ENCODE peak calls at places on chromosomes 2 and 18, in four cellular contexts. D is WTC11, Z is HepG2, R is K562. I is an unnamed sample.

GRCh38 chr2:43882312-43882711 is 43.5 kb downstream of the ABCG8 start:
- DNase-seq in D (no peak), R (no peak), Z (no peak), I (no peak)

GRCh38 chr18:37483984-37484892 is 81.4 kb downstream of the CELF4 start:
- DNase-seq in D (no peak), R (no peak), Z (no peak), I (no peak)

GRCh38 chr2:191935247-191935646 is 88.4 kb upstream of the CAVIN2 start:
- DNase-seq in D (no peak), Z (no peak), R (no peak), I (no peak)

GRCh38 chr18:48749768-48750167 is 201.0 kb downstream of the SMAD7 start:
- DNase-seq in Z (no peak), D (no peak), R (no peak), I (no peak)

GRCh38 chr2:16686641-16687040 is 21.0 kb upstream of the CYRIA start:
- DNase-seq in Z (no peak), R (no peak), D (no peak), I (no peak)

GRCh38 chr18:3985030-3985429 is 470.1 kb downstream of the DLGAP1 start:
- DNase-seq in R (no peak), D (no peak), Z (no peak), I (no peak)

GRCh38 chr18:24910217-24910616 is 441.7 kb downstream of the ZNF521 start:
- DNase-seq in R (no peak), D (no peak), Z (no peak), I (no peak)

GRCh38 chr2:169050476-169051240 is 18.7 kb upstream of the DHRS9 start:
- DNase-seq in R (peak), D (no peak), Z (no peak), I (peak)

GRCh38 chr2:16656087-16656486 is 9.5 kb downstream of the CYRIA start:
- DNase-seq in R (no peak), D (no peak), Z (no peak), I (no peak)

GRCh38 chr2:236932711-236933300 is 152.9 kb upstream of the COPS8 start:
- DNase-seq in Z (no peak), D (no peak), R (no peak), I (no peak)

GRCh38 chr2:184053326-184053725 is 545.0 kb upstream of the ZNF804A start:
- DNase-seq in D (no peak), R (no peak), Z (no peak), I (no peak)

GRCh38 chr2:22209545-22209944 is 1085.8 kb downstream of the TDRD15 start:
- DNase-seq in D (no peak), Z (no peak), R (no peak), I (no peak)

GRCh38 chr18:9066358-9066757 is 36.1 kb upstream of the NDUFV2 start:
- DNase-seq in D (no peak), Z (no peak), R (no peak), I (no peak)

GRCh38 chr2:131027566-131028528 is 65.4 kb downstream of the FAM168B start:
- DNase-seq in Z (no peak), R (no peak), D (no peak), I (no peak)
- TF ChIP-seq NR3C1 in Z (no peak), R (no peak), D (no peak), I (no peak)

GRCh38 chr2:200873561-200873960 is 9.1 kb upstream of the CLK1 start:
- DNase-seq in R (no peak), D (no peak), Z (no peak), I (no peak)

GRCh38 chr2:200869014-200869413 is 4.6 kb upstream of the CLK1 start:
- DNase-seq in D (no peak), R (no peak), Z (no peak), I (no peak)

GRCh38 chr2:200865736-200865995 is 1.2 kb upstream of the CLK1 start:
- DNase-seq in Z (peak), R (no peak), D (no peak), I (no peak)

DNA sequence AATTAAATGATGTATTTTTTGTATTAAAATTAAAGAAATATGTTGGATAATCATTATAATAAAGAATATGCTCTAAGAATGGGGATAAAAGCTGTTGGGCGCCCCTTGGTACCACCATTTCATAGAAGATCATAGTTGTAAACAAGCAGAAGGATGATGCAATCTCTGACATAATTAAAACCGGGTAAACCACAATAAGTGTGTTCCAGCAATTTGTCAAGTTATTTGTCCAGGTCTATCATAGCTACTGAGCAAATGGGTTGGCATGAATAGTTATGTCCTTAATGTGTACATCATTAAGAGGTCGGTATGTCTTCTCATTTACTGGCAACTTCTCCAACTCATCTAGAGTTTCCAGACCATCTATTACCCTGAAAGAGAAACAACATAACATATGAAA is 6.7 kb upstream of the CLK1 start:
- DNase-seq in R (no peak), Z (no peak), D (no peak), I (no peak)
- TF ChIP-seq NR3C1 in R (no peak), Z (no peak), D (no peak), I (no peak)

GRCh38 chr18:33372442-33372841 is 68.1 kb downstream of the CCDC178 start:
- DNase-seq in D (no peak), R (no peak), Z (no peak), I (no peak)

GRCh38 chr18:33375829-33376228 is 64.7 kb downstream of the CCDC178 start:
- DNase-seq in Z (no peak), D (no peak), R (no peak), I (no peak)

GRCh38 chr18:33369711-33370449 is 70.6 kb downstream of the CCDC178 start:
- DNase-seq in D (no peak), R (no peak), Z (no peak), I (peak)
- TF ChIP-seq NR3C1 in D (no peak), R (no peak), Z (no peak), I (no peak)

GRCh38 chr2:70716951-70717350 is 51.0 kb downstream of the ADD2 start:
- DNase-seq in Z (no peak), R (no peak), D (no peak), I (no peak)

GRCh38 chr2:70715161-70715985 is 52.6 kb downstream of the ADD2 start:
- DNase-seq in D (no peak), R (no peak), Z (no peak), I (no peak)

GRCh38 chr2:70717431-70718038 is 50.5 kb downstream of the ADD2 start:
- DNase-seq in D (no peak), Z (no peak), R (peak), I (no peak)

GRCh38 chr2:70714141-70714905 is 53.7 kb downstream of the ADD2 start:
- DNase-seq in D (no peak), R (no peak), Z (no peak), I (no peak)

GRCh38 chr2:70716131-70716766 is 51.8 kb downstream of the ADD2 start:
- DNase-seq in Z (no peak), R (no peak), D (no peak), I (no peak)
- TF ChIP-seq NR3C1 in Z (no peak), R (no peak), D (no peak), I (no peak)

GRCh38 chr2:218326315-218326714 is 30.3 kb upstream of the CATIP start:
- DNase-seq in R (no peak), D (no peak), Z (no peak), I (no peak)

GRCh38 chr2:218325566-218326160 is 31.0 kb upstream of the CATIP start:
- DNase-seq in D (no peak), Z (no peak), R (no peak), I (no peak)

GRCh38 chr2:218322756-218323525 is 30.6 kb upstream of the TMBIM1 start:
- DNase-seq in R (peak), D (peak), Z (peak), I (peak)

GRCh38 chr2:218320704-218321336 is 28.5 kb upstream of the TMBIM1 start:
- DNase-seq in D (no peak), Z (no peak), R (no peak), I (no peak)

GRCh38 chr2:218323526-218324472 is 31.5 kb upstream of the TMBIM1 start:
- DNase-seq in D (peak), Z (peak), R (no peak), I (peak)
- TF ChIP-seq NR3C1 in D (no peak), Z (no peak), R (no peak), I (no peak)

GRCh38 chr2:105798595-105798994 is 53.9 kb downstream of the NCK2 start:
- DNase-seq in Z (no peak), R (no peak), D (no peak), I (no peak)
- TF ChIP-seq NR3C1 in Z (no peak), R (no peak), D (no peak), I (no peak)

GRCh38 chr2:190804182-190804795 is 76.3 kb upstream of the GLS start:
- DNase-seq in Z (no peak), R (no peak), D (no peak), I (peak)
- TF ChIP-seq NR3C1 in Z (no peak), R (no peak), D (no peak), I (no peak)

GRCh38 chr2:152606965-152607364 is 110.3 kb downstream of the PRPF40A start:
- DNase-seq in R (no peak), D (no peak), Z (no peak), I (no peak)

GRCh38 chr2:152607793-152608300 is 109.4 kb downstream of the PRPF40A start:
- DNase-seq in Z (no peak), R (no peak), D (no peak), I (no peak)

GRCh38 chr2:152611458-152612231 is 105.6 kb downstream of the PRPF40A start:
- DNase-seq in D (no peak), R (no peak), Z (no peak), I (peak)

GRCh38 chr2:152609699-152610098 is 107.6 kb downstream of the PRPF40A start:
- DNase-seq in Z (no peak), D (no peak), R (no peak), I (no peak)

DNA sequence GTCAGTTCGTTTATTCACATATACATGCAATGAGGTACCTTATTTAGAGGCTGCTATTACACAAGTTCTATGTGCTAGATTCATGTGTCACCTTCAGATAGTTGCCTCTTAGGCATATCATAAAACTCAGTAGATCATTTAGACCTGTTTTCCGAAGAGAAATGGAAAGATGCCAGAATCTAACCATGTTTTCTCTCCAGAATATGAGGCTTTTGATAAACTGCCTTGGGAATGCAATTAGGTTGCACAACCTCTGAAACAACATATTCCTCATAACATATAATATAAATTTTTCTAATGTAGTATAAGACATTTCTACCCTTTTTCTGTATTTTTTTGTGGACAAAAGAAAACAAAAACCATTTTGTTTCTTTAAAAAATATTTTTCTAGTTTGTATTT is 108.1 kb downstream of the PRPF40A start:
- DNase-seq in Z (no peak), D (no peak), R (no peak), I (no peak)
- TF ChIP-seq NR3C1 in Z (no peak), D (no peak), R (no peak), I (no peak)

GRCh38 chr2:216651370-216651881 is 18.2 kb downstream of the IGFBP2 start:
- DNase-seq in D (no peak), Z (no peak), R (no peak), I (no peak)
- TF ChIP-seq NR3C1 in D (no peak), Z (no peak), R (no peak), I (no peak)

DNA sequence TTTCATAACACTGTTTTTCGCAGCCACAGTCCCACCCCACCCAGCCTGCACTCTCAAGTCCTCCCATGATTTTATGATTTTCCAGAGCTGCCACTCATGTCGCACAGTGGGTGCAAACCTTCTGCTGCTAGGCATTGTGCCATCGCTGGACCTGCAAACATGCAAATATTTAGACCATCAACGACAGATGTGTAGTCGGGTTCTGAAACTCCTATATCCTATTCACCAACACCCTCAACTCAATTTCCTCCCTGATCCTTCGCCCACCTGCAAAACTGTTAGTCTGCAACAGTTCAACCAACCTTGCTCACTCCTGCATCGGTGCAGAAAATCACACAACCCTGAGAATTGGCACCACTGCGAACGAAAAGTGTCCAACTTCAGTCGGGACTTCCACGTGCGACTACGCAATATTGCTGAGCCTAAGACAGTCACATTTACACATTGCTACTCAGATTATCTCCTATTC is 884 bp upstream of the ALS2 start:
- DNase-seq in R (no peak), D (no peak), Z (no peak), I (peak)
- TF ChIP-seq NR3C1 in R (no peak), D (no peak), Z (no peak), I (no peak)

I was measured in A549.